ENCODE peak calls at places on chromosomes 11 and 22, in ten cellular contexts. V is stimulated activated CD8-positive, alpha-beta memory T cell treated with anti-CD3 and anti-CD28 coated beads, Interleukin-15, amount 100 ng/mL, for 4 hours; F is heart right ventricle; E is lung; Y is stimulated activated CD4-positive, alpha-beta T cell treated with anti-CD3 and anti-CD28 coated beads, Interleukin-12 subunit alpha, Interleukin-12 subunit beta, amount 100 ng/mL, for 4 hours; N is SK-MEL-5; S is neural crest cell; U is colonic mucosa; C is AML-193; Z is breast epithelium. I is an unnamed sample.
A peak's percentile ranks its signal among the peaks of the same experiment; 100 is the strongest.

GRCh38 chr11:69439127-69439526 is 42.3 kb upstream of the LINC01488 start:
- DNase-seq in E (no peak), V (no peak), F (no peak), N (no peak), S (no peak), Z (no peak), Y (no peak), U (no peak), C (no peak), I (no peak)

GRCh38 chr11:47317078-47317828 is 35.2 kb downstream of the MYBPC3 start:
- DNase-seq in U (no peak), Z (no peak), V (no peak), Y (no peak), F (no peak), C (no peak), S (no peak), N (no peak), E (no peak), I (no peak)

GRCh38 chr11:46275964-46276641 is 1.4 kb upstream of the CREB3L1 start:
- DNase-seq in U (peak; percentile 91), C (no peak), E (peak; percentile 76), Y (no peak), S (no peak), N (peak; percentile 42), V (no peak), F (no peak), Z (no peak), I (no peak)

GRCh38 chr11:9527481-9528140 is 45.9 kb upstream of the WEE1 start:
- DNase-seq in E (no peak), C (no peak), Z (no peak), S (no peak), V (no peak), N (no peak), Y (no peak), F (no peak), U (peak; percentile 42), I (no peak)

GRCh38 chr11:70100791-70101190 is 22.7 kb downstream of the ANO1 start:
- DNase-seq in F (no peak), E (no peak), V (no peak), C (no peak), Y (no peak), N (no peak), U (no peak), Z (no peak), S (no peak), I (no peak)

GRCh38 chr11:3674189-3674588 is 3.0 kb upstream of the CHRNA10 start:
- DNase-seq in N (no peak), V (no peak), Z (no peak), U (no peak), E (no peak), S (no peak), Y (no peak), F (no peak), C (no peak), I (peak; percentile 14)

GRCh38 chr11:93166194-93166593 is 31.6 kb downstream of the SLC36A4 start:
- DNase-seq in V (no peak), S (no peak), Y (no peak), F (no peak), U (no peak), E (no peak), Z (no peak), C (no peak), N (no peak), I (no peak)

GRCh38 chr22:47175761-47176359 is 413.4 kb downstream of the TBC1D22A start:
- DNase-seq in Z (peak; percentile 47), S (no peak), F (peak; percentile 5), V (no peak), C (no peak), Y (no peak), E (no peak), U (no peak), N (no peak), I (no peak)

GRCh38 chr11:65430406-65431217 is 8.0 kb downstream of the NEAT1 start:
- DNase-seq in U (no peak), Z (peak; percentile 14), Y (no peak), E (no peak), F (no peak), N (peak; percentile 65), C (no peak), S (no peak), V (no peak), I (peak; percentile 43)

GRCh38 chr11:79507726-79508125 is 66.9 kb upstream of the TENM4 start:
- DNase-seq in V (no peak), S (no peak), U (no peak), N (no peak), Y (no peak), F (no peak), E (no peak), C (no peak), Z (no peak), I (no peak)

GRCh38 chr22:27045103-27045940 is 387.9 kb downstream of the MIAT start:
- DNase-seq in Z (no peak), C (no peak), E (no peak), U (no peak), F (no peak), N (peak; percentile 4), Y (no peak), V (no peak), S (no peak), I (peak; percentile 23)

GRCh38 chr11:134572741-134573675 is 161.0 kb upstream of the B3GAT1 start:
- DNase-seq in Z (no peak), E (peak; percentile 15), U (no peak), N (no peak), C (no peak), F (no peak), Y (no peak), S (no peak), V (no peak), I (no peak)

GRCh38 chr11:35101223-35101622 is 37.7 kb upstream of the CD44 start:
- DNase-seq in Y (no peak), Z (no peak), C (no peak), E (no peak), S (no peak), N (no peak), U (no peak), V (no peak), F (no peak), I (no peak)

GRCh38 chr11:129595043-129595962 is 219.7 kb downstream of the BARX2 start:
- DNase-seq in E (no peak), Z (no peak), C (no peak), U (no peak), F (no peak), Y (no peak), V (no peak), N (no peak), S (no peak), I (no peak)

GRCh38 chr11:19437760-19438159 is 197.0 kb upstream of the E2F8 start:
- DNase-seq in N (no peak), E (no peak), Z (no peak), F (no peak), S (no peak), Y (no peak), U (no peak), V (no peak), C (no peak), I (peak; percentile 34)

GRCh38 chr22:48979482-48979881 is 848.2 kb downstream of the BRD1 start:
- DNase-seq in Y (no peak), Z (no peak), E (no peak), C (no peak), U (no peak), V (no peak), F (no peak), N (peak; percentile 58), S (no peak), I (peak; percentile 45)

GRCh38 chr22:50215297-50216049 is 14.7 kb downstream of the SELENOO start:
- DNase-seq in V (no peak), F (no peak), Y (no peak), U (no peak), Z (no peak), E (no peak), S (no peak), N (no peak), C (no peak), I (no peak)

GRCh38 chr11:80722616-80723015 is 1281.8 kb upstream of the TENM4 start:
- DNase-seq in Y (no peak), F (no peak), N (no peak), V (no peak), Z (no peak), C (no peak), E (no peak), U (no peak), S (no peak), I (no peak)

GRCh38 chr11:77471520-77472234 is 2.2 kb downstream of the PAK1 start:
- DNase-seq in N (peak; percentile 46), Z (no peak), V (no peak), E (no peak), S (peak; percentile 32), Y (no peak), U (peak; percentile 91), F (no peak), C (peak; percentile 61), I (no peak)

GRCh38 chr11:75968021-75968685 is 153.1 kb downstream of the UVRAG start:
- DNase-seq in V (no peak), N (no peak), C (no peak), F (no peak), U (no peak), E (no peak), S (no peak), Y (no peak), Z (no peak), I (no peak)

GRCh38 chr11:4610258-4610935 is 2.4 kb upstream of the TRIM68 start:
- DNase-seq in S (no peak), F (no peak), Z (no peak), U (no peak), N (no peak), E (no peak), C (no peak), V (no peak), Y (no peak), I (no peak)

GRCh38 chr22:28984482-28985158 is 77.0 kb downstream of the C22orf31 start:
- DNase-seq in Z (no peak), E (no peak), N (no peak), F (no peak), U (no peak), C (no peak), Y (no peak), V (no peak), S (no peak), I (no peak)

GRCh38 chr11:120835601-120836228 is 188.2 kb upstream of the TBCEL start:
- DNase-seq in Z (no peak), V (no peak), E (no peak), Y (peak; percentile 4), N (peak; percentile 3), C (no peak), U (no peak), S (no peak), F (no peak), I (no peak)

GRCh38 chr11:5596611-5597201 is at the start of gene TRIM6:
- DNase-seq in Z (peak; percentile 65), F (peak; percentile 55), E (peak; percentile 54), U (peak; percentile 54), C (peak; percentile 55), V (no peak), Y (no peak), S (peak; percentile 25), N (peak; percentile 78), I (no peak)

GRCh38 chr11:5689551-5689983 is at the start of gene TRIM22:
- DNase-seq in S (no peak), Y (peak; percentile 30), V (no peak), Z (no peak), C (peak; percentile 90), N (no peak), U (peak; percentile 58), E (peak; percentile 60), F (no peak), I (no peak)

GRCh38 chr22:37487559-37487958 is 1.4 kb upstream of the MFNG start:
- DNase-seq in N (no peak), Z (no peak), E (no peak), V (no peak), C (no peak), S (no peak), U (no peak), F (no peak), Y (no peak), I (no peak)

GRCh38 chr11:95790933-95791247 is 592 bp downstream of the CEP57 start:
- DNase-seq in F (peak; percentile 43), C (peak; percentile 22), Y (peak; percentile 37), V (peak; percentile 4), U (peak; percentile 85), Z (peak; percentile 52), S (peak; percentile 38), E (peak; percentile 84), N (peak; percentile 57), I (peak; percentile 90)

GRCh38 chr11:69437001-69437875 is 44.2 kb upstream of the LINC01488 start:
- DNase-seq in S (no peak), Z (no peak), E (peak; percentile 64), U (no peak), V (no peak), N (no peak), Y (no peak), C (no peak), F (no peak), I (peak; percentile 85)